ENCODE peak calls at places on chromosomes 1 and 21, in four cellular contexts. One of them, this sample, is unnamed.
A peak's percentile ranks its signal among the peaks of the same experiment; 100 is the strongest.

GRCh38 chr1:36175137-36176095 is 19.5 kb downstream of the MAP7D1 start:
- DNase-seq in A549: no peak
- DNase-seq in WTC11: no peak
- DNase-seq in K562: no peak
- DNase-seq in this sample: no peak

GRCh38 chr1:234558186-234558836 is 51.7 kb downstream of the IRF2BP2 start:
- DNase-seq in WTC11: no peak
- DNase-seq in K562: peak; percentile 62
- DNase-seq in A549: no peak
- DNase-seq in this sample: no peak

GRCh38 chr1:8989821-8990220 is 36.4 kb downstream of the SLC2A7 start:
- DNase-seq in WTC11: no peak
- DNase-seq in A549: no peak
- DNase-seq in K562: no peak
- DNase-seq in this sample: no peak

GRCh38 chr1:153616144-153616884 is at the start of gene S100A14:
- DNase-seq in A549: no peak
- DNase-seq in WTC11: no peak
- DNase-seq in K562: peak; percentile 61
- DNase-seq in this sample: no peak

GRCh38 chr1:222784916-222785315 is 29.9 kb upstream of the DISP1 start:
- DNase-seq in K562: no peak
- DNase-seq in WTC11: no peak
- DNase-seq in A549: no peak
- DNase-seq in this sample: no peak

GRCh38 chr1:41221995-41222991 is 19.8 kb downstream of the SCMH1 start:
- DNase-seq in WTC11: no peak
- DNase-seq in K562: no peak
- DNase-seq in A549: no peak
- DNase-seq in this sample: no peak

GRCh38 chr1:1080122-1080753 is 6.1 kb upstream of the RNF223 start:
- DNase-seq in A549: peak; percentile 89
- DNase-seq in K562: peak; percentile 90
- DNase-seq in WTC11: peak; percentile 76
- DNase-seq in this sample: peak; percentile 45

GRCh38 chr1:89780721-89781120 is 40.1 kb upstream of the LRRC8D start:
- DNase-seq in WTC11: no peak
- DNase-seq in A549: peak; percentile 69
- DNase-seq in K562: no peak
- DNase-seq in this sample: peak; percentile 31

GRCh38 chr1:32336963-32337675 is 1.1 kb upstream of the MARCKSL1 start:
- DNase-seq in A549: no peak
- DNase-seq in K562: peak; percentile 49
- DNase-seq in WTC11: no peak
- DNase-seq in this sample: no peak

GRCh38 chr21:43913928-43914327 is 48.9 kb downstream of the AGPAT3 start:
- DNase-seq in A549: no peak
- DNase-seq in WTC11: no peak
- DNase-seq in K562: no peak
- DNase-seq in this sample: no peak

GRCh38 chr1:196409586-196409985 is 198.7 kb downstream of the KCNT2 start:
- DNase-seq in WTC11: no peak
- DNase-seq in A549: no peak
- DNase-seq in K562: no peak
- DNase-seq in this sample: no peak

DNA sequence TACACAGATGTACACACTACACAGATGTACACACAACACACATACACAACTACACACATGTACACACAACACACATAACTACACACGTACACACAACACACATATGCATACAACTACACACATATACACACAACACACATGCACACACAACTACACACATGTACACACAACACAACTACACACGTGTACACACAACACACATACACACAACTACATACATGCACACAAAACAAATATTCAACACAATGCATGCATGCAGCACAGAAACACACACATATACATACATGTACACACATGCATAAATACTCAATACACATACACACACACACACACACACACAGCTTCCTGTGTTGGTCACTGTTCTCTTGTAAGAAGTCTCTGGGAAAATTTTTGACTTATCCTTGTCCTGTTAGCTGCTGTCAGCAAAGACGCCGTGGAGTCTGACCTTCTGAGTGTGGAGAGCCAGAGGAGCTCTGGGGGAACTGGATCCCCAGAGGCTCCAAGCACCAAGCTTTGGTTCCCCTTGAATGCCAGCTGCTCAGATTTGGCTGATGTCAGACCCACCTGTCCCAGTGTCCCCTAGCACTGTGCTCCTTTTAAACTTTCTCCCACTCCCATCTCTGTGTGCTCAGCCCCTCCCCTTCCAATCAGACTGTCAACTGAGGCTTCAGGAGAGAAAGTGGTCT is 318.9 kb downstream of the CAMTA1 start:
- DNase-seq in A549: no peak
- DNase-seq in K562: no peak
- DNase-seq in WTC11: no peak
- DNase-seq in this sample: no peak
- TF ChIP-seq HMGXB4 in A549: no peak
- TF ChIP-seq HMGXB4 in K562: no peak
- TF ChIP-seq HMGXB4 in WTC11: no peak
- TF ChIP-seq HMGXB4 in this sample: no peak

GRCh38 chr1:169924829-169925228 is 31.1 kb upstream of the SCYL3 start:
- DNase-seq in WTC11: no peak
- DNase-seq in K562: no peak
- DNase-seq in A549: no peak
- DNase-seq in this sample: no peak

GRCh38 chr1:169925505-169926482 is 32.1 kb upstream of the SCYL3 start:
- DNase-seq in A549: no peak
- DNase-seq in WTC11: no peak
- DNase-seq in K562: no peak
- DNase-seq in this sample: no peak

GRCh38 chr1:169929210-169929526 is 35.5 kb upstream of the SCYL3 start:
- DNase-seq in K562: no peak
- DNase-seq in A549: no peak
- DNase-seq in WTC11: no peak
- DNase-seq in this sample: no peak

GRCh38 chr1:169931795-169932195 is 38.1 kb upstream of the SCYL3 start:
- DNase-seq in WTC11: no peak
- DNase-seq in K562: no peak
- DNase-seq in A549: no peak
- DNase-seq in this sample: no peak

DNA sequence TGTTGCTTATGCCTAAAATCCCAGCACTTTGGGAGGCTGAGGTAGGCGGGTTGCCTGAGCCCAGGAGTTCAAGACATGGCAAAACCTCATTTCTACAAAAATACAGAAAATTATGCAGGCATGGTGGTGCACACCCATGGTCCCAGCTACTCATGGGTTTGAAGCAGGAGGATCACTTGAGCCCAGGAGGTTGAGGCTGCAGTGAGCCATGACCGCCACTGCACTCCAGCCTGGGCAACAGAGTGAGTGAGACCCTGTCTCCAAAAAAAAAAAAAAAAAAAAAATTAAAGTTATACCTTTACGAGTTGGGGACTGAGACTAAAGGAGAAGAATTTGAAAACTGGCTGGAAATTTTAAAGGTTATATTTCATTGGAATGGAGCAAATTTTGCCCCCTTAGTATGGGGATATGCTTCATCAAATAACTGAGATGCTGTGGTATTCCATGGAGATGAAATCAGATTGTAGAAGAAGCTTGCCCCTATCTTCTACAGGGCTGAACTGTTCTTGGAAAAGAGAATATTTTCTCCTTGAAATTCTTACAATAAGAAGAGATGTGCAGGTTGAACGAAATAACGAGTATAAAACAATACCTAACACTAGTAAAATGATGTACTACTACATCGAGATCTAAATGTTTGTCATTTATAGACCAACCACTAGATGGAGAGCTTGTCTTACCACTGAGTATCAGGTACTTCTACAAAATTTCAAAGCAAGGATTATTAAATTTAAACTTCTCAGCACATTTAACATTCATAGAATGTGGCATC is 34.9 kb upstream of the SCYL3 start:
- DNase-seq in A549: peak; percentile 60
- DNase-seq in K562: peak; percentile 25
- DNase-seq in WTC11: no peak
- DNase-seq in this sample: peak; percentile 33
- TF ChIP-seq HMGXB4 in A549: no peak
- TF ChIP-seq HMGXB4 in K562: no peak
- TF ChIP-seq HMGXB4 in WTC11: no peak
- TF ChIP-seq HMGXB4 in this sample: no peak

GRCh38 chr1:38305666-38306065 is 259.1 kb upstream of the POU3F1 start:
- DNase-seq in A549: no peak
- DNase-seq in WTC11: no peak
- DNase-seq in K562: no peak
- DNase-seq in this sample: no peak

GRCh38 chr1:38310079-38310478 is 263.5 kb upstream of the POU3F1 start:
- DNase-seq in WTC11: no peak
- DNase-seq in K562: peak; percentile 49
- DNase-seq in A549: no peak
- DNase-seq in this sample: no peak

GRCh38 chr1:38312753-38313152 is 266.2 kb upstream of the POU3F1 start:
- DNase-seq in A549: no peak
- DNase-seq in K562: no peak
- DNase-seq in WTC11: no peak
- DNase-seq in this sample: no peak

GRCh38 chr1:38308780-38309179 is 262.2 kb upstream of the POU3F1 start:
- DNase-seq in WTC11: no peak
- DNase-seq in A549: no peak
- DNase-seq in K562: no peak
- DNase-seq in this sample: peak; percentile 13
- TF ChIP-seq HMGXB4 in WTC11: no peak
- TF ChIP-seq HMGXB4 in A549: no peak
- TF ChIP-seq HMGXB4 in K562: no peak
- TF ChIP-seq HMGXB4 in this sample: no peak

GRCh38 chr1:230711245-230711644 is 2.7 kb downstream of the AGT start:
- DNase-seq in K562: no peak
- DNase-seq in A549: no peak
- DNase-seq in WTC11: no peak
- DNase-seq in this sample: no peak

GRCh38 chr1:230712470-230712942 is 1.4 kb downstream of the AGT start:
- DNase-seq in WTC11: no peak
- DNase-seq in K562: no peak
- DNase-seq in A549: no peak
- DNase-seq in this sample: no peak

GRCh38 chr1:230709619-230710542 is 4.0 kb downstream of the AGT start:
- DNase-seq in K562: no peak
- DNase-seq in WTC11: no peak
- DNase-seq in A549: no peak
- DNase-seq in this sample: no peak

GRCh38 chr1:230708631-230709580 is 5.0 kb downstream of the AGT start:
- DNase-seq in A549: peak; percentile 33
- DNase-seq in WTC11: no peak
- DNase-seq in K562: peak; percentile 75
- DNase-seq in this sample: peak; percentile 94

GRCh38 chr1:230710543-230710904 is 3.4 kb downstream of the AGT start:
- DNase-seq in K562: no peak
- DNase-seq in WTC11: no peak
- DNase-seq in A549: no peak
- DNase-seq in this sample: no peak
- TF ChIP-seq HMGXB4 in K562: no peak
- TF ChIP-seq HMGXB4 in WTC11: no peak
- TF ChIP-seq HMGXB4 in A549: no peak
- TF ChIP-seq HMGXB4 in this sample: no peak

GRCh38 chr1:154745286-154745731 is 124.8 kb downstream of the KCNN3 start:
- DNase-seq in K562: no peak
- DNase-seq in WTC11: no peak
- DNase-seq in A549: no peak
- DNase-seq in this sample: no peak
- TF ChIP-seq HMGXB4 in K562: no peak
- TF ChIP-seq HMGXB4 in WTC11: no peak
- TF ChIP-seq HMGXB4 in A549: no peak
- TF ChIP-seq HMGXB4 in this sample: no peak

GRCh38 chr1:230899845-230900251 is 31.5 kb upstream of the C1orf198 start:
- DNase-seq in K562: no peak
- DNase-seq in A549: no peak
- DNase-seq in WTC11: no peak
- DNase-seq in this sample: no peak
- TF ChIP-seq HMGXB4 in K562: no peak
- TF ChIP-seq HMGXB4 in A549: no peak
- TF ChIP-seq HMGXB4 in WTC11: no peak
- TF ChIP-seq HMGXB4 in this sample: no peak